ENCODE peak calls at places on chromosomes 16 and 17, in seven cellular contexts. W is right lobe of liver, A is heart left ventricle, S is GM12891, C is K562, Q is breast epithelium, K is uterus. T is an unnamed sample.

GRCh38 chr17:67365762-67366192 is 600 bp downstream of the PSMD12 start:
- DNase-seq in W (no peak), A (no peak), S (no peak), C (no peak), Q (no peak), K (no peak), T (peak; percentile 90)

GRCh38 chr16:74743668-74744299 is 30.8 kb downstream of the FA2H start:
- DNase-seq in W (peak; percentile 60), A (no peak), S (no peak), C (peak; percentile 87), Q (no peak), K (no peak), T (peak; percentile 50)

GRCh38 chr16:88784074-88784855 is 755 bp downstream of the PIEZO1 start:
- DNase-seq in W (peak; percentile 67), A (peak; percentile 81), S (no peak), C (peak; percentile 77), Q (peak; percentile 76), K (peak; percentile 85), T (peak; percentile 73)

GRCh38 chr17:67555855-67556254 is 161.9 kb upstream of the NOL11 start:
- DNase-seq in W (no peak), A (no peak), S (no peak), C (no peak), Q (no peak), K (no peak), T (no peak)

GRCh38 chr17:19762515-19762961 is 14.4 kb upstream of the ALDH3A1 start:
- DNase-seq in W (peak; percentile 77), A (peak; percentile 80), S (no peak), C (no peak), Q (no peak), K (peak; percentile 61), T (peak; percentile 28)

GRCh38 chr16:69105501-69106361 is at the start of gene HAS3:
- DNase-seq in W (peak; percentile 75), A (peak; percentile 40), S (peak; percentile 75), C (peak; percentile 61), Q (no peak), K (no peak), T (peak; percentile 62)

GRCh38 chr16:87874639-87875472 is 5.5 kb upstream of the SLC7A5 start:
- DNase-seq in W (no peak), A (no peak), S (no peak), C (no peak), Q (no peak), K (no peak), T (no peak)

GRCh38 chr17:31385428-31386285 is 5.8 kb upstream of the RAB11FIP4 start:
- DNase-seq in W (no peak), A (no peak), S (no peak), C (no peak), Q (no peak), K (no peak), T (no peak)

GRCh38 chr17:14316131-14316854 is 15.4 kb downstream of the HS3ST3B1 start:
- DNase-seq in W (no peak), A (no peak), S (no peak), C (no peak), Q (no peak), K (no peak), T (no peak)

GRCh38 chr17:38687291-38687690 is 12.5 kb upstream of the EPOP start:
- DNase-seq in W (no peak), A (no peak), S (no peak), C (no peak), Q (no peak), K (no peak), T (no peak)

GRCh38 chr17:42000399-42001076 is 16.7 kb downstream of the DNAJC7 start:
- DNase-seq in W (no peak), A (no peak), S (no peak), C (no peak), Q (no peak), K (no peak), T (no peak)

GRCh38 chr17:42002175-42002791 is 15.0 kb downstream of the DNAJC7 start:
- DNase-seq in W (no peak), A (no peak), S (no peak), C (no peak), Q (no peak), K (no peak), T (no peak)

GRCh38 chr17:42002792-42003301 is 14.4 kb downstream of the DNAJC7 start:
- DNase-seq in W (no peak), A (no peak), S (no peak), C (no peak), Q (no peak), K (no peak), T (no peak)

GRCh38 chr17:41998497-41998896 is 18.7 kb downstream of the DNAJC7 start:
- DNase-seq in W (no peak), A (no peak), S (no peak), C (no peak), Q (no peak), K (no peak), T (no peak)

GRCh38 chr17:42001729-42002128 is 15.5 kb downstream of the DNAJC7 start:
- DNase-seq in W (no peak), A (no peak), S (no peak), C (no peak), Q (no peak), K (no peak), T (no peak)
- TF ChIP-seq POLR2A in W (no peak), A (no peak), S (no peak), C (no peak), Q (no peak), K (no peak), T (no peak)

GRCh38 chr16:29815793-29816693 is at the start of gene PAGR1:
- DNase-seq in W (peak; percentile 98), A (peak; percentile 99), S (peak; percentile 95), C (peak; percentile 94), Q (peak; percentile 98), K (peak; percentile 99), T (peak; percentile 99)
- TF ChIP-seq POLR2A in W (peak; percentile 79), A (peak; percentile 60), S (peak; percentile 86), C (peak; percentile 89), Q (peak; percentile 48), K (peak; percentile 74), T (peak; percentile 75)

DNA sequence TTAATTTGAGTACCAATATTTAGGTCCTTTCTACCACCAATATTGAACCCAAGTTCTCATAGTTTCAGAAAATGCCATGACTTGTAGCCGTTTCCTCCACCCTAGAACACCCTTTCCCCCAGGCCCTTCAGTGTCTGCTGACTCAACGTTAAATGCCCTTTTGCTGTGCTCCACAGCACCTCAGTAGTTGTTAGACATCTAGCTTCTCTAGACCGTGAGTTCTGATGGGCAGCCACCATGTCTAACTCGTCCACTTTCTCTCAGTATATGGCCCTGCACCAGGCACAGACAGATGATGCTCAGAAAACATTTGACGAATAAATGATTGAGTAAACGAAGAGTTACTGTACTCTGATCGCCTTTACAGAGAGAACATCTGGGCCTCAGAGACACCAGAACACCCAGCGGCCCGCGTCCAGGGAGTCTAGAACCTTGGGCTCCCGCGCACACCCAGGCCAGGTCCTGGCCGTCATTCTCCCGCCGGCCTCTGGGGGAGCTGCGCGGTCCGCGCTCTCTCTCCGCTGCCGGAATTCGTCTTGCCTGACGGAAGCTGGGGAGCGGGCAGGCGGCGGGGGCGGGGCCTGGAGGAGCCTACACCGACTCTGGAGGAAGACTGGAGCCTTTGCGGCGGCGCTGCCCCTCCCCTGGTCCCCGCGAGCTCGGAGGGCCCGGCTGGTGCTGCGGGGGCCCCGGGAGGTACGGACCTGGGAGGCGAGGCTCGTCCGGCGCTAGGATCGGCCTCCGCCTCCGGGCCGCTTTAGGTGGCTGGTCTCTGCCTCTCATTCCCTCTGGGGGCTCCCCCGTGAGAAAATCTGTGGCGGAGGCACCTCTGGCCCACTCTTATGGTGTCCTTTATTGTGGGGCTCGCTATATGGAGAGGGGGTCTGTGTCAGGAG is at the start of gene NKIRAS2:
- DNase-seq in W (peak; percentile 96), A (peak; percentile 97), S (peak; percentile 91), C (peak; percentile 92), Q (peak; percentile 94), K (peak; percentile 92), T (peak; percentile 96)
- TF ChIP-seq POLR2A in W (peak; percentile 55), A (peak; percentile 62), S (peak; percentile 69), C (peak; percentile 80), Q (peak; percentile 35), K (peak; percentile 51), T (peak; percentile 60)

GRCh38 chr16:24555346-24555872 is 16.0 kb downstream of the RBBP6 start:
- DNase-seq in W (no peak), A (no peak), S (no peak), C (no peak), Q (no peak), K (no peak), T (no peak)

GRCh38 chr16:24550295-24550694 is 10.9 kb downstream of the RBBP6 start:
- DNase-seq in W (no peak), A (no peak), S (no peak), C (no peak), Q (no peak), K (no peak), T (no peak)

GRCh38 chr16:24552705-24553104 is 13.3 kb downstream of the RBBP6 start:
- DNase-seq in W (no peak), A (no peak), S (no peak), C (no peak), Q (no peak), K (no peak), T (no peak)

DNA sequence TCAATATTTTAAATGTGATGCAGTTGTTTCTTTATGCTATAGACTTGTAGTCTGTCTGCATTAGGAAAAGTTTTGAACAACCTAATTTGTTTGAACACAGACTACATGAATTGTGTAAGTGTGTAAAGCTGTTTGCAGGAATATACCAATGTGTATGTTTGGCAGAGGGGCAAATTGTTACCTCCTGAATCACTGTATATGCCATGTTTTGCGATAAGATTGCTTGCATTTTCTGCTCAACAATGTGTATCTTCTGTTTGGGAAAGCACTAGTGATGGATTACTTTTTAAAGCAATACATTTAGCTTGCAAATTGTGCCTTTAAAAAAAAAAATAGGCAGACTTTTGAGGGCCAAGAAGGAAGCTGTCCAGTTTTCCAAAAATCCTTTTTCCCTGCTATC is 14.6 kb downstream of the RBBP6 start:
- DNase-seq in W (no peak), A (no peak), S (no peak), C (no peak), Q (no peak), K (no peak), T (no peak)
- TF ChIP-seq POLR2A in W (no peak), A (no peak), S (no peak), C (no peak), Q (no peak), K (no peak), T (no peak)

DNA sequence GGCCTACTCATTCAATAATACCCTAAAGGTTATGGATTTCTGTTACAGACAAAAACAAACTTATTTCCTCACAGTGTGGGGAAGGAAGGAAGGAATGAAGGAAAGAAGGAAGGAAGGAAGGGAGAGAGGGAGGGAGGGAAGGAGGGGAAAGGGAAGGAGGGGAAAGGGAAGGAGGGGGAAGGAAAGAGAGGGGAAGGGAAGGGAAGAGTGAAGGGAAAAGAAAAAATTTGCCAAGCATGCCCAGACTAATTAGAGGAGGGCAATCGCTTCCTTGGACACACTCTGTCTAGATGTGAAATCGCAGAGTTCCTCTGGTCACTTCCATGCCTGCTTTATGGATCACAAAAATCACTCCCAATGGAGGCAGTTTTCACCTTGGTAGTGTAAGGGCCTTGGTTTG is 570.1 kb upstream of the SOX9 start:
- DNase-seq in W (no peak), A (no peak), S (no peak), C (no peak), Q (no peak), K (no peak), T (no peak)
- TF ChIP-seq POLR2A in W (no peak), A (no peak), S (no peak), C (no peak), Q (no peak), K (no peak), T (no peak)

GRCh38 chr16:82169861-82170845 is at the start of gene MPHOSPH6:
- DNase-seq in W (peak; percentile 93), A (peak; percentile 93), S (peak; percentile 89), C (peak; percentile 96), Q (peak; percentile 91), K (peak; percentile 86), T (peak; percentile 96)
- TF ChIP-seq POLR2A in W (peak; percentile 79), A (peak; percentile 58), S (peak; percentile 42), C (peak; percentile 92), Q (no peak), K (peak; percentile 30), T (peak; percentile 72)

T was measured in erythroblast.